ENCODE peak calls at places on chromosomes 4 and X, in eight cellular contexts. Z is fibroblast of pulmonary artery; J is CD4-positive, alpha-beta T cell; Y is SJSA1; W is CD8-positive, alpha-beta memory T cell; M is C1 segment of cervical spinal cord; R is EL; A is NCI-H82. H is an unnamed sample.

GRCh38 chr4:161252520-161253141 is 911.2 kb downstream of the FSTL5 start:
- DNase-seq in R (no peak), Y (no peak), J (no peak), A (peak; percentile 49), W (no peak), M (no peak), Z (peak; percentile 11), H (no peak)

GRCh38 chrX:103663921-103664320 is 22.6 kb downstream of the MORF4L2 start:
- DNase-seq in Z (no peak), A (peak; percentile 6), W (no peak), Y (no peak), J (no peak), M (no peak), R (no peak), H (no peak)

GRCh38 chrX:147917700-147918694 is 6.3 kb downstream of the FMR1 start:
- DNase-seq in J (no peak), A (no peak), Z (peak; percentile 6), W (peak; percentile 47), M (no peak), R (no peak), Y (no peak), H (no peak)

GRCh38 chr4:2186133-2186864 is 55.6 kb downstream of the HAUS3 start:
- DNase-seq in R (peak; percentile 26), M (no peak), Y (no peak), Z (peak; percentile 45), A (peak; percentile 50), W (no peak), J (no peak), H (no peak)

GRCh38 chr4:83413676-83414075 is 41.9 kb downstream of the HELQ start:
- DNase-seq in A (no peak), Z (no peak), J (no peak), Y (no peak), R (peak; percentile 16), W (no peak), M (no peak), H (no peak)

GRCh38 chr4:48557478-48557877 is 67.4 kb downstream of the ZAR1 start:
- DNase-seq in W (no peak), Y (no peak), R (no peak), A (peak; percentile 23), J (no peak), Z (peak; percentile 13), M (no peak), H (no peak)

GRCh38 chr4:48275247-48275646 is 5.6 kb upstream of the TEC start:
- DNase-seq in A (peak; percentile 27), R (peak; percentile 41), J (no peak), Z (peak; percentile 44), M (no peak), Y (no peak), W (no peak), H (no peak)

GRCh38 chrX:16903274-16904019 is 33.3 kb upstream of the RBBP7 start:
- DNase-seq in Z (no peak), J (no peak), A (no peak), R (no peak), M (no peak), Y (no peak), W (no peak), H (no peak)

GRCh38 chr4:82372874-82373815 is 646 bp downstream of the HNRNPD start:
- DNase-seq in Z (peak; percentile 66), M (peak; percentile 53), R (peak; percentile 88), W (peak; percentile 76), J (peak; percentile 39), A (peak; percentile 92), Y (peak; percentile 79), H (peak; percentile 65)

GRCh38 chr4:150010525-150011126 is 67.6 kb upstream of the DCLK2 start:
- DNase-seq in M (no peak), Z (peak; percentile 81), W (no peak), R (peak; percentile 71), J (no peak), A (peak; percentile 78), Y (peak; percentile 53), H (no peak)

GRCh38 chr4:153154010-153154975 is 50.0 kb upstream of the TRIM2 start:
- DNase-seq in Y (no peak), J (no peak), W (no peak), R (peak; percentile 54), M (no peak), A (no peak), Z (peak; percentile 59), H (no peak)

GRCh38 chr4:145820407-145820806 is 118.2 kb downstream of the ZNF827 start:
- DNase-seq in W (no peak), Y (no peak), Z (no peak), M (no peak), A (peak; percentile 11), R (no peak), J (no peak), H (no peak)

GRCh38 chr4:146342600-146343192 is 128.4 kb downstream of the REELD1 start:
- DNase-seq in R (peak; percentile 45), A (peak; percentile 51), M (no peak), J (no peak), Z (peak; percentile 72), Y (peak; percentile 17), W (no peak), H (no peak)

GRCh38 chr4:170949084-170949483 is 859.3 kb upstream of the AADAT start:
- DNase-seq in M (no peak), Z (no peak), Y (no peak), W (no peak), J (no peak), R (no peak), A (no peak), H (no peak)

GRCh38 chr4:123783091-123783765 is 386.6 kb downstream of the SPRY1 start:
- DNase-seq in W (no peak), A (no peak), Y (no peak), J (no peak), M (no peak), Z (peak; percentile 33), R (no peak), H (no peak)

GRCh38 chr4:83581411-83582288 is 45.7 kb downstream of the GPAT3 start:
- DNase-seq in J (no peak), A (no peak), R (no peak), W (no peak), Z (no peak), M (no peak), Y (no peak), H (no peak)

GRCh38 chr4:146472404-146472803 is 49.3 kb downstream of the SLC10A7 start:
- DNase-seq in Y (no peak), W (no peak), M (no peak), A (peak; percentile 26), R (no peak), J (no peak), Z (no peak), H (no peak)

GRCh38 chr4:52982246-52982950 is 120.3 kb downstream of the RASL11B start:
- DNase-seq in R (peak; percentile 30), J (no peak), Y (peak; percentile 30), M (no peak), Z (peak; percentile 80), A (peak; percentile 28), W (no peak), H (no peak)

GRCh38 chr4:111040904-111041303 is 418.0 kb upstream of the PITX2 start:
- DNase-seq in J (no peak), Z (no peak), A (no peak), R (peak; percentile 58), Y (no peak), M (no peak), W (no peak), H (no peak)

GRCh38 chrX:332916-333610 is 14.5 kb upstream of the GTPBP6 start:
- DNase-seq in Y (no peak), J (no peak), R (no peak), Z (no peak), W (peak; percentile 47), M (no peak), A (no peak), H (no peak)

GRCh38 chr4:175584172-175584571 is 227.9 kb downstream of the GPM6A start:
- DNase-seq in Z (no peak), M (no peak), R (no peak), J (no peak), W (no peak), Y (no peak), A (no peak), H (no peak)

GRCh38 chr4:141283152-141283551 is 62.5 kb downstream of the ZNF330 start:
- DNase-seq in Z (no peak), A (no peak), J (no peak), R (no peak), M (no peak), Y (no peak), W (no peak), H (no peak)

GRCh38 chr4:55125087-55125721 is at the start of gene KDR:
- DNase-seq in Z (peak; percentile 63), M (no peak), A (no peak), R (peak; percentile 43), W (no peak), J (no peak), Y (no peak), H (peak; percentile 20)

GRCh38 chrX:51144828-51145442 is 187.7 kb upstream of the NUDT10 start:
- DNase-seq in Z (peak; percentile 37), Y (peak; percentile 6), W (no peak), J (no peak), R (peak; percentile 12), A (peak; percentile 73), M (no peak), H (no peak)

GRCh38 chr4:23889814-23890269 is at the start of gene PPARGC1A:
- DNase-seq in J (no peak), M (peak; percentile 33), W (no peak), Y (peak; percentile 12), R (peak; percentile 6), A (peak; percentile 29), Z (peak; percentile 26), H (peak; percentile 4)

GRCh38 chrX:40085086-40085551 is 12.6 kb downstream of the BCOR start:
- DNase-seq in J (no peak), R (peak; percentile 78), M (no peak), A (no peak), Y (peak; percentile 15), W (no peak), Z (peak; percentile 89), H (no peak)

GRCh38 chrX:13937370-13938052 is 92.2 kb downstream of the GEMIN8 start:
- DNase-seq in Z (peak; percentile 20), W (no peak), R (peak; percentile 1), A (peak; percentile 72), Y (no peak), J (no peak), M (no peak), H (no peak)

GRCh38 chrX:19987856-19988255 is 3.0 kb downstream of the BCLAF3 start:
- DNase-seq in M (no peak), Z (no peak), W (no peak), J (no peak), R (no peak), A (no peak), Y (no peak), H (no peak)

GRCh38 chrX:23764183-23764582 is 18.8 kb upstream of the SAT1 start:
- DNase-seq in Y (no peak), W (no peak), Z (no peak), R (no peak), A (no peak), M (no peak), J (no peak), H (no peak)

H was measured in substantia nigra.